ENCODE peak calls at places on chromosomes 13 and 19, in seven cellular contexts. O is IMR-90; P is heart right ventricle; W is effector memory CD4-positive, alpha-beta T cell; S is left lung; D is CD4-positive, alpha-beta memory T cell; Y is CD8-positive, alpha-beta memory T cell. G is an unnamed sample.

GRCh38 chr13:52599853-52600603 is 42.2 kb upstream of the HNRNPA1L2 start:
- DNase-seq in O (peak; percentile 13), Y (no peak), D (no peak), S (peak; percentile 77), P (peak; percentile 17), W (no peak), G (peak; percentile 73)

GRCh38 chr13:103517066-103517767 is 451.0 kb upstream of the SLC10A2 start:
- DNase-seq in O (no peak), Y (no peak), P (no peak), W (no peak), S (no peak), D (no peak), G (no peak)

GRCh38 chr13:50691176-50691681 is 152.3 kb downstream of the DLEU7 start:
- DNase-seq in Y (no peak), D (no peak), W (no peak), P (no peak), S (no peak), O (no peak), G (no peak)

GRCh38 chr13:99704390-99704789 is 203.1 kb downstream of the TM9SF2 start:
- DNase-seq in O (no peak), Y (no peak), W (no peak), D (no peak), S (no peak), P (no peak), G (no peak)

GRCh38 chr13:92804346-92804745 is 422.3 kb upstream of the GPC6 start:
- DNase-seq in D (no peak), O (peak; percentile 64), S (no peak), Y (no peak), P (no peak), W (no peak), G (no peak)

GRCh38 chr13:77022341-77022740 is 4.6 kb downstream of the FBXL3 start:
- DNase-seq in S (no peak), W (no peak), P (no peak), Y (no peak), O (peak; percentile 43), D (no peak), G (no peak)

GRCh38 chr13:50353651-50354415 is 338.6 kb downstream of the KCNRG start:
- DNase-seq in O (peak; percentile 62), P (no peak), S (no peak), Y (no peak), D (no peak), W (no peak), G (no peak)

GRCh38 chr19:2478324-2478755 is 2.4 kb downstream of the GADD45B start:
- DNase-seq in O (peak; percentile 64), D (peak; percentile 67), S (no peak), Y (peak; percentile 69), W (peak; percentile 52), P (peak; percentile 39), G (peak; percentile 41)

GRCh38 chr13:97318532-97318931 is 96.4 kb downstream of the MBNL2 start:
- DNase-seq in W (no peak), S (no peak), P (no peak), O (peak; percentile 34), D (no peak), Y (no peak), G (no peak)

GRCh38 chr13:111897178-111897845 is 169.6 kb upstream of the SOX1 start:
- DNase-seq in Y (no peak), D (no peak), S (no peak), W (no peak), O (no peak), P (no peak), G (no peak)

GRCh38 chr13:23365652-23366051 is 67.8 kb downstream of the SACS start:
- DNase-seq in S (no peak), P (no peak), O (peak; percentile 71), Y (no peak), W (no peak), D (no peak), G (no peak)

GRCh38 chr19:48244289-48244688 is 11.4 kb downstream of the CARD8 start:
- DNase-seq in Y (peak; percentile 50), D (peak; percentile 47), P (no peak), S (no peak), O (no peak), W (peak; percentile 21), G (no peak)

GRCh38 chr19:38699027-38699346 is 45.3 kb downstream of the CAPN12 start:
- DNase-seq in D (no peak), O (no peak), W (no peak), P (no peak), Y (no peak), S (no peak), G (no peak)

GRCh38 chr19:3346677-3347353 is 19.6 kb upstream of the NFIC start:
- DNase-seq in P (peak; percentile 69), O (no peak), W (no peak), D (no peak), S (no peak), Y (no peak), G (no peak)

GRCh38 chr19:45153339-45154063 is 7.3 kb downstream of the NKPD1 start:
- DNase-seq in S (no peak), D (peak; percentile 38), Y (peak; percentile 32), W (peak; percentile 15), O (peak; percentile 48), P (peak; percentile 17), G (peak; percentile 85)

GRCh38 chr13:36275190-36276002 is 22.2 kb downstream of the CCDC169 start:
- DNase-seq in D (no peak), W (no peak), S (no peak), Y (no peak), P (peak; percentile 48), O (peak; percentile 72), G (peak; percentile 61)

GRCh38 chr13:34303346-34303745 is 485.4 kb downstream of the RFC3 start:
- DNase-seq in O (no peak), S (no peak), W (no peak), D (no peak), Y (no peak), P (no peak), G (no peak)

GRCh38 chr19:10612515-10613119 is 12.7 kb upstream of the SLC44A2 start:
- DNase-seq in D (no peak), S (peak; percentile 85), Y (no peak), W (no peak), O (no peak), P (peak; percentile 84), G (no peak)

GRCh38 chr13:113952151-113952982 is 21.5 kb downstream of the C13orf46 start:
- DNase-seq in P (no peak), D (no peak), W (no peak), O (no peak), S (peak; percentile 65), Y (no peak), G (peak; percentile 10)

GRCh38 chr19:4688587-4688986 is 18.4 kb upstream of the MYDGF start:
- DNase-seq in Y (no peak), S (no peak), D (no peak), W (no peak), O (no peak), P (no peak), G (no peak)

GRCh38 chr13:30739646-30740642 is 4.6 kb downstream of the ALOX5AP start:
- DNase-seq in S (no peak), D (peak; percentile 65), P (no peak), O (peak; percentile 95), Y (peak; percentile 29), W (peak; percentile 51), G (no peak)

GRCh38 chr13:41722684-41723083 is 238.2 kb downstream of the VWA8 start:
- DNase-seq in Y (no peak), W (no peak), O (no peak), P (no peak), S (no peak), D (no peak), G (no peak)
- H3K4me1 ChIP-seq in Y (no peaks in the 10 kb centered on the region), W (no peaks in the 10 kb centered on the region), O (no peaks in the 10 kb centered on the region), P (no peaks in the 10 kb centered on the region), S (no peaks in the 10 kb centered on the region), D (no peaks in the 10 kb centered on the region), G (no peaks in the 10 kb centered on the region)

DNA sequence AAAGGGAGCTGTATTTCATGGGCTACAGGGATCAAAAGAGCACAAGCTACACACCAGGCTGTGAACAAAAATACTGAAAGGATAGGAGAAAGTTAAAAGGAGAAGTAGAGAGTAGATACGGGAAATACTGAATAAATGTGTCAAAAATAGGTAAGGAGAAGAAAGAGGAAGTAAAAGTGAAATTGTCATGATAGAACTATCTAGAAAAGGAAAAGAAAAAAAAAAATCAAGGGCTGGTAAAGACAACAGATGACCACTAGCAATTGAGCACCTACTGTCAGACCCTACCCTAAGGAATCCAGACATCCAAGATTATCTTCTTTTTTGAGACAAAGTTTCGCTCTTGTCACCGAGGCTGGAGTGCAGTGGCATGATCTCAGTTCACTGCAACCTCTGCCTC is 4.8 kb downstream of the RUBCNL start:
- DNase-seq in S (no peak), W (no peak), O (no peak), P (no peak), Y (no peak), D (no peak), G (no peak)
- H3K4me3 ChIP-seq in S (no peak overlapping the region), W (no peak overlapping the region), O (no peak overlapping the region), P (no peak overlapping the region), Y (no peak overlapping the region), D (no peak overlapping the region), G (no peak overlapping the region)

DNA sequence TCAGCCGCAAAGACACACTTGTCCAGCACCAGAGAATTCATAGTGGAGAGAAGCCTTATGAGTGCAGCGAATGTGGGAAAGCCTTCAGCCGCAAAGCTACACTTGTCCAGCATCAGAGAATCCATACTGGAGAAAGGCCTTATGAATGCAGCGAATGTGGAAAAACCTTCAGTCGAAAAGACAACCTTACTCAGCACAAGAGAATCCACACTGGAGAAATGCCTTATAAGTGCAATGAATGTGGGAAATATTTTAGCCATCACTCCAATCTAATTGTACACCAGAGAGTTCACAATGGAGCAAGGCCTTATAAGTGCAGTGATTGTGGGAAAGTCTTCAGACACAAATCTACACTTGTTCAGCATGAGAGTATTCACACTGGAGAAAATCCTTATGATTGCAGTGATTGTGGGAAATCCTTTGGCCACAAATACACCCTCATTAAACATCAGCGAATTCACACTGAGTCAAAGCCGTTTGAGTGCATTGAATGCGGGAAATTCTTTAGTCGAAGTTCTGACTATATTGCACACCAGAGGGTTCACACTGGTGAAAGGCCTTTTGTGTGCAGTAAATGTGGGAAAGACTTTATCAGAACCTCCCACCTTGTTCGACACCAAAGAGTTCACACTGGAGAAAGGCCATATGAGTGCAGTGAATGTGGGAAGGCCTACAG is 6.8 kb downstream of the ZNF134 start:
- DNase-seq in W (no peak), S (no peak), O (peak; percentile 15), Y (no peak), P (no peak), D (no peak), G (no peak)
- H3K9me3 ChIP-seq in W (peaks cover 93% of the 10 kb centered on the region), S (peaks cover 100% of the 10 kb centered on the region), O (peaks cover 86% of the 10 kb centered on the region), Y (peaks cover 97% of the 10 kb centered on the region), P (peaks cover 70% of the 10 kb centered on the region), D (peaks cover 92% of the 10 kb centered on the region), G (peaks cover 28% of the 10 kb centered on the region)

DNA sequence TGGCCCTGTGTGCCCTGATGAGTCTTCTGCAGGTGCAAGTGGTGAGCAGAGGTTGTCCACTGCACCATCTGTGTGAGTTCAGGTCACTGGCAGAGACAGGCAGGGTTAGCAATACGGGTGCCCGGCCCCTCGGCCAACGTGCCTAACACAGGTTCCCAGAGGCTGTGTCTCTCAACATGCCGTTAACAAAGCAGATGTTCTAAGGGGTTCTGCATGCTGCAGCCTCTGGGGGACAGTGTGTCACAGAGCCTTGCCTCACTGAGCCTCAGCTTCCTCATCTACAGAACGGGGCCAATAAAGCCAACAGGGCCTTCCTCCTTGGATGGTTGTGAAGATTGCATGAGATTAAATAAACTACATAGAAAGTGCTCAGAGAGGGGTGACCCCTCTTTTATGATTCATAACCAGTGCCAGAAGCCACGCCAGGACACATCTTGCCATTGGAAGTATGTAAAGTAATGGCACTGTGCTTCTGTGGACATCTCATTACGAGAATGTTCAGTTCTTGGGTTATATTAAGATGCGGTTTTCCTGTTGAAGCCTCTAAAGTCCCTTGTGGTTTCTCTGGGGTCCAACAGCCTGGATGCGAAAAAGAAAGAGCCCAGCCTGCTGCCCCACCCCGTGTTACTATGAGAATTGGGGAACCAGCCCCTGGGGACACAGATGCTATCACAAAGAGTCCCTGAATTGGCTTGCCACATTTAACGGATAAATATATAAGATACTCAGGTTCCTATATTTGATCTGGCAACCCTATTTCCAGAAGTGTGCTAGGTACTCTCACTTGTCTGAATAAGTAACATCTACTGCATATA is 11.2 kb upstream of the ARHGEF18 start:
- DNase-seq in Y (no peak), W (no peak), O (no peak), P (no peak), D (no peak), S (no peak), G (no peak)
- H3K4me1 ChIP-seq in Y (peaks cover 38% of the 10 kb centered on the region), W (peaks cover 20% of the 10 kb centered on the region), O (no peaks in the 10 kb centered on the region), P (peaks cover 28% of the 10 kb centered on the region), D (peaks cover 37% of the 10 kb centered on the region), S (peaks cover 33% of the 10 kb centered on the region), G (no peaks in the 10 kb centered on the region)